ENCODE peak calls at places on chromosome 11, in nine cellular contexts. O is brain microvascular endothelial cell, U is transverse colon, Z is heart left ventricle, Y is stomach, D is foreskin fibroblast, X is tibial nerve, M is fibroblast of villous mesenchyme, S is vagina. E is an unnamed sample.

GRCh38 chr11:133817449-133817848 is 27.9 kb downstream of the SPATA19 start:
- DNase-seq in Z (no peak), Y (no peak), U (no peak), O (no peak), D (no peak), X (no peak), S (no peak), M (no peak), E (no peak)

GRCh38 chr11:67501854-67502253 is 3.3 kb downstream of the PITPNM1 start:
- DNase-seq in S (no peak), O (no peak), Y (no peak), X (no peak), M (no peak), U (no peak), D (no peak), Z (no peak), E (no peak)

GRCh38 chr11:45211732-45212131 is 65.3 kb downstream of the PRDM11 start:
- DNase-seq in Z (no peak), S (no peak), X (no peak), U (no peak), D (peak), M (no peak), O (no peak), Y (no peak), E (no peak)

GRCh38 chr11:78926633-78927347 is 352.1 kb upstream of the NARS2 start:
- DNase-seq in U (no peak), X (no peak), S (no peak), O (no peak), Z (no peak), Y (no peak), D (peak), M (no peak), E (no peak)

GRCh38 chr11:6670202-6670830 is 12.8 kb downstream of the MRPL17 start:
- DNase-seq in X (no peak), D (no peak), S (no peak), O (no peak), M (no peak), Z (no peak), U (no peak), Y (no peak), E (no peak)

GRCh38 chr11:559020-559620 is 1.4 kb downstream of the LMNTD2 start:
- DNase-seq in M (no peak), O (no peak), D (no peak), S (no peak), Z (peak), X (no peak), U (no peak), Y (no peak), E (no peak)

GRCh38 chr11:25981998-25982397 is 349.9 kb upstream of the ANO3 start:
- DNase-seq in Z (no peak), U (no peak), M (peak), X (peak), S (no peak), D (peak), Y (no peak), O (peak), E (peak)

GRCh38 chr11:779120-779954 is 2.0 kb upstream of the GATD1 start:
- DNase-seq in O (no peak), Z (peak), U (peak), M (no peak), D (no peak), S (no peak), Y (no peak), X (no peak), E (no peak)

GRCh38 chr11:111236355-111236754 is 9.2 kb upstream of the POU2AF2 start:
- DNase-seq in Z (no peak), Y (no peak), U (no peak), O (no peak), D (no peak), X (no peak), S (no peak), M (peak), E (no peak)

GRCh38 chr11:77104727-77105126 is 2.1 kb downstream of the OMP start:
- DNase-seq in S (no peak), O (no peak), D (peak), Z (no peak), M (peak), Y (no peak), X (no peak), U (no peak), E (no peak)

GRCh38 chr11:110928373-110928772 is 216.1 kb upstream of the ARHGAP20 start:
- DNase-seq in Y (no peak), S (no peak), D (no peak), U (no peak), O (no peak), M (no peak), Z (no peak), X (no peak), E (no peak)

GRCh38 chr11:8715501-8715900 is 32.9 kb downstream of the RPL27A start:
- DNase-seq in Z (no peak), D (no peak), U (no peak), Y (no peak), M (no peak), S (no peak), X (no peak), O (no peak), E (no peak)

GRCh38 chr11:130212431-130212961 is 52.9 kb downstream of the ST14 start:
- DNase-seq in Z (peak), M (no peak), U (peak), D (no peak), O (no peak), S (no peak), Y (peak), X (no peak), E (peak)

GRCh38 chr11:107591446-107592236 is 694 bp downstream of the ELMOD1 start:
- DNase-seq in D (peak), M (peak), U (no peak), S (no peak), X (no peak), Y (no peak), Z (no peak), O (no peak), E (no peak)

GRCh38 chr11:14905104-14906033 is 13.3 kb upstream of the CYP2R1 start:
- DNase-seq in U (peak), Y (peak), X (peak), M (peak), S (no peak), D (peak), O (no peak), Z (peak), E (peak)

GRCh38 chr11:116333193-116333592 is 439.6 kb downstream of the BUD13 start:
- DNase-seq in O (no peak), S (no peak), U (no peak), M (no peak), Y (no peak), Z (no peak), X (no peak), D (no peak), E (no peak)

GRCh38 chr11:23021287-23021863 is 161.1 kb upstream of the CCDC179 start:
- DNase-seq in Y (peak), D (peak), Z (no peak), X (peak), M (peak), O (peak), S (no peak), U (peak), E (no peak)

GRCh38 chr11:107969219-107969618 is 39.5 kb upstream of the CUL5 start:
- DNase-seq in M (no peak), D (no peak), Z (no peak), Y (no peak), X (no peak), U (no peak), O (no peak), S (no peak), E (no peak)

GRCh38 chr11:47189100-47189834 is 3.0 kb upstream of the PACSIN3 start:
- DNase-seq in X (no peak), M (peak), D (peak), U (no peak), Y (no peak), S (no peak), Z (no peak), O (peak), E (no peak)

GRCh38 chr11:115706735-115707134 is 202.5 kb upstream of the CADM1 start:
- DNase-seq in D (no peak), M (no peak), S (no peak), X (no peak), Z (no peak), U (no peak), Y (no peak), O (no peak), E (no peak)

GRCh38 chr11:126332221-126332711 is 23.2 kb upstream of the ST3GAL4 start:
- DNase-seq in D (peak), Y (no peak), Z (peak), O (peak), U (no peak), X (peak), M (peak), S (no peak), E (peak)

GRCh38 chr11:85526564-85526963 is 100.6 kb downstream of the DLG2 start:
- DNase-seq in Y (no peak), X (no peak), U (no peak), D (no peak), S (no peak), O (no peak), M (no peak), Z (no peak), E (no peak)
- TF ChIP-seq CTCF in Y (no peak), X (no peak), U (no peak), D (no peak), S (no peak), O (no peak), M (no peak), Z (no peak), E (no peak)

GRCh38 chr11:117875397-117876048 is 935 bp downstream of the FXYD6 start:
- DNase-seq in Z (peak), O (no peak), M (no peak), Y (no peak), D (no peak), S (peak), X (no peak), U (no peak), E (no peak)
- H3K4me3 ChIP-seq in Z (peak), O (no peak), M (no peak), Y (peak), D (peak), S (peak), X (peak), U (peak), E (peak)

GRCh38 chr11:2526808-2527381 is 82.1 kb downstream of the KCNQ1 start:
- DNase-seq in Y (peak), U (peak), D (no peak), Z (peak), S (no peak), O (no peak), X (no peak), M (no peak), E (peak)
- TF ChIP-seq CTCF in Y (no peak), U (peak), D (no peak), Z (no peak), S (no peak), O (no peak), X (no peak), M (no peak), E (peak)

DNA sequence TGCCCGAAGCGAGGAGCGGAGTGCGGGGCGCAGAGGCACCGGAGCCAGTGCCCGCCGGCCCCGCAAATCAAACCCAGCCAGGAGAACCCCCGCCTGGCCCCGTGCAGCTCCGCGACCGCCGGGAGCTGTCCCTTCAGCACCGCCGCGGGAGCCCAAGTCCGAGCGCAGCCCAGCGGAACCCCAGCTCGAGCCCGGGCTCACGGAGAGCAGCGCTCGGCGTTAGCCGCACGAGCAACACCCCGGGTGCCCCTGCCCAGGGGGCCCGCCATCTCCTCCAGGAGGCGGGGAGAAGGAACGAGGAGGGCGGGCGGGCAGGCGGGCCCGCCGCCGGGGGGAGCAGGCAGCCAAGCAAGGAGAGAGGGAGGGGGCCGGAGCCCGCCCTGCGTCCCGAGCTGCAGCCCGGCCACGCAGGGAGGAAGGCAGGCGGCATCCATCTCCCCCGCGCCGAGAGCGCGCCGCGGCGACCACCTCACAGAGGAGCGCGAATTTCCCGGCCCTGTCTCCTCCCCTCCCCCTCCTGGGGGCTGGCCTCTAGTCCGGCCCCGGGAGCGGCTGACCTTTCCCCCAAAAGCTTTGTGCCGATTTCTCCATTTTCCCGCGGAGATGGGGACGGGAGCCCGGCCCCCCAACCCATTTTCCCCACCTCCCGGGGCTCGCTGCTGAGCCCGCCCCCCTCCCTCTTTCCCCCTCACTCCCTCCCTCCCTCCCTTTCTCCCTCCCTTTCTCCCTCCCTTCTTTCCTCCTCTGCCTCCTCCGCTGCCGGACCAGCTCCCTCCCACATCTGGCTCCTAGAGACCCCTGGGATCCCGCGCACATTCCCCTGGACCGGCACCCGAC is 623 bp downstream of the KCNC1 start:
- DNase-seq in S (no peak), Z (peak), M (peak), X (peak), D (peak), Y (peak), U (peak), O (peak), E (peak)
- H3K4me3 ChIP-seq in S (peak), Z (peak), M (peak), X (no peak), D (no peak), Y (peak), U (peak), O (peak), E (peak)

GRCh38 chr11:131246589-131247164 is 123.7 kb upstream of the NTM start:
- DNase-seq in X (peak), O (no peak), Y (peak), M (no peak), S (no peak), D (no peak), U (peak), Z (peak), E (peak)
- TF ChIP-seq CTCF in X (no peak), O (peak), Y (no peak), M (peak), S (no peak), D (peak), U (peak), Z (peak), E (peak)

GRCh38 chr11:36774603-36775002 is 176.6 kb upstream of the RAG2 start:
- DNase-seq in Y (no peak), S (no peak), X (no peak), M (peak), D (peak), O (no peak), Z (no peak), U (no peak), E (no peak)
- H3K4me3 ChIP-seq in Y (no peak), S (no peak), X (no peak), M (no peak), D (no peak), O (no peak), Z (no peak), U (no peak), E (no peak)

DNA sequence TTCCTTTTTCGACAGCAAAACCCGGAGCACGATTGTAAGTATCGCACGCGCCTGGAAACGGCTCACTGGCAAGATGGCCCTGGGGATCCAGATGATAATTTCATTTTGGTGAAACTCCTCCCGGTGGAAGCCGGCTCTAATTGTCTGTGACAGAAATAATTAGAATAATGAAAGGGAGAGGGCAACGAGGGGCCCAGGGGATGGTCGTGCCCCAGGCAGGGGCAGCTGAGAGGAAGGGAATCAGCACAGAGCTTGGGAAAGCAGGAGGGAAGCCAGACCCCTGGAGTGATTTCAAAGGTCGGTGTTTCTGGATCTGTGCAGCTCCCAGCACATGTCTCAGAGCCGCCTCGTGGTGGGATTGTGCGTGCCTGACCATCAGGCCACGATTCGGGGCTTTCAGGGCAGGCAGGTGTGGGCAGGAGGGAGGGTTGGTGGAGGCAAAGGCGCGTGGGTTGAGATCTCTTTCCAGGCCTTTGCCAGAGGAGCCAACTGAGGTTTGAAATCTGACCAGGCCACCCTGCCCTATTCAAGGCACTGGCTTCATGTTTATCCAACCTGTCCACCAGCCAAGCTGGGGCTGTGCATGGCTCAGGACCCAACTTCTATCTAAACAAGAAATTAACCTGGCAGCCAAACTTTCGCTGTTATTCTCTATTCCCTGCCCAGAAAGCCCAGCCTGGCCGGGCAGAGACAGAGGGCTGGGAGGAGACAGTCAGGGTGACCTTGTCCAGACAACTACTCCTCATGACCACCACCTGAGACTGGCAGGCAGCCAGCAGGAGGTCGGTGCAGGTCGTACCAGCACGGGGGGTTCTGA is 27.8 kb downstream of the ANO1 start:
- DNase-seq in O (no peak), Y (peak), Z (no peak), M (no peak), D (no peak), S (no peak), U (no peak), X (no peak), E (no peak)
- TF ChIP-seq CTCF in O (peak), Y (no peak), Z (no peak), M (no peak), D (no peak), S (no peak), U (no peak), X (no peak), E (no peak)

GRCh38 chr11:19398273-19398672 is 157.5 kb upstream of the E2F8 start:
- DNase-seq in Z (no peak), D (peak), X (no peak), M (peak), Y (no peak), O (no peak), U (no peak), S (no peak), E (no peak)
- H3K4me3 ChIP-seq in Z (no peak), D (no peak), X (no peak), M (no peak), Y (no peak), O (no peak), U (no peak), S (no peak), E (no peak)

GRCh38 chr11:35082322-35083180 is 56.4 kb upstream of the CD44 start:
- DNase-seq in U (peak), M (peak), Y (peak), S (no peak), Z (peak), X (peak), D (peak), O (peak), E (peak)
- TF ChIP-seq CTCF in U (no peak), M (no peak), Y (no peak), S (no peak), Z (no peak), X (no peak), D (no peak), O (no peak), E (no peak)

E was measured in colonic mucosa.